ENCODE peak calls at places on chromosome 15, in seven cellular contexts. F is esophagus squamous epithelium, T is HCT116, J is A549, Y is IMR-90, S is ovary, D is HepG2. G is an unnamed sample. For H3K4me1, the result is how much of the 10 kb centered on the place peaks cover.

GRCh38 chr15:65087411-65087810 is 10.9 kb downstream of the KBTBD13 start:
- DNase-seq in F (no peak), T (no peak), J (no peak), Y (no peak), S (no peak), D (no peak), G (no peak)

GRCh38 chr15:90960316-90961091 is 5.8 kb downstream of the RCCD1 start:
- DNase-seq in F (no peak), T (no peak), J (no peak), Y (no peak), S (no peak), D (no peak), G (no peak)

GRCh38 chr15:76165951-76166350 is 106.2 kb downstream of the TMEM266 start:
- DNase-seq in F (no peak), T (no peak), J (no peak), Y (no peak), S (no peak), D (no peak), G (no peak)

GRCh38 chr15:101410612-101411011 is 78.9 kb downstream of the PCSK6 start:
- DNase-seq in F (no peak), T (no peak), J (no peak), Y (no peak), S (no peak), D (no peak), G (peak)

GRCh38 chr15:71792521-71792920 is 17.8 kb upstream of the NR2E3 start:
- DNase-seq in F (no peak), T (no peak), J (peak), Y (peak), S (no peak), D (no peak), G (no peak)

GRCh38 chr15:43859546-43859945 is 32.7 kb downstream of the WDR76 start:
- DNase-seq in F (no peak), T (no peak), J (no peak), Y (no peak), S (no peak), D (no peak), G (no peak)

GRCh38 chr15:83365370-83365938 is 81.0 kb upstream of the BNC1 start:
- DNase-seq in F (no peak), T (peak), J (peak), Y (peak), S (no peak), D (no peak), G (no peak)

GRCh38 chr15:35698331-35698730 is 152.4 kb upstream of the DPH6 start:
- DNase-seq in F (no peak), T (no peak), J (no peak), Y (no peak), S (no peak), D (no peak), G (no peak)

GRCh38 chr15:60580650-60581415 is 101.9 kb upstream of the ICE2 start:
- DNase-seq in F (no peak), T (no peak), J (no peak), Y (no peak), S (no peak), D (peak), G (no peak)

GRCh38 chr15:23472678-23473077 is 25.6 kb upstream of the GOLGA6L2 start:
- DNase-seq in F (no peak), T (no peak), J (peak), Y (no peak), S (no peak), D (no peak), G (no peak)

GRCh38 chr15:23472033-23472432 is 25.0 kb upstream of the GOLGA6L2 start:
- DNase-seq in F (no peak), T (no peak), J (no peak), Y (no peak), S (no peak), D (no peak), G (no peak)

DNA sequence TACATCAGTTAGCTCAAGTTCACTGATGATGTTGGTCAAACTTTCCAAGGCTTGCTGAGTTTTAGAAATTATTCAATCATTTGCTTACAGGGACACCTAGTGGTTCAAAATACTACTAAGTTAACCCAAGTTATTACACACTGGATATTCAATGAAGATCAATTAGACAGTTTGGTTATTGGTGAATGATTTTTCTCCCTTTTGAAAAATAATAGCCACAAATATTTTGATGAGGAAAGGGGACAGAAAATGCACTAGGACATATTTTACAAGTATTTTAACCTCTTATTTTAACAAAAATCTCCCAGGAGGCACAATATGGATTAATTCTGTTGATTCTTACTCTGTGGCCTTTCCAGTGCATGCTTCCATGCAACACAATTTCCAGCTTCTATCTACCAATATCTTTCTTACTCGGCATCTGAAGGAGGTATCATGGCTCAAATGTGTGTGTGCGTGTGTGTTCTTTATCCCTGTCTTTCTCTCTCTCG is 20.1 kb upstream of the GOLGA6L2 start:
- DNase-seq in F (no peak), T (peak), J (peak), Y (peak), S (no peak), D (peak), G (no peak)
- TF ChIP-seq CTCF in F (no peak), T (peak), J (peak), Y (peak), S (no peak), D (peak), G (no peak)

DNA sequence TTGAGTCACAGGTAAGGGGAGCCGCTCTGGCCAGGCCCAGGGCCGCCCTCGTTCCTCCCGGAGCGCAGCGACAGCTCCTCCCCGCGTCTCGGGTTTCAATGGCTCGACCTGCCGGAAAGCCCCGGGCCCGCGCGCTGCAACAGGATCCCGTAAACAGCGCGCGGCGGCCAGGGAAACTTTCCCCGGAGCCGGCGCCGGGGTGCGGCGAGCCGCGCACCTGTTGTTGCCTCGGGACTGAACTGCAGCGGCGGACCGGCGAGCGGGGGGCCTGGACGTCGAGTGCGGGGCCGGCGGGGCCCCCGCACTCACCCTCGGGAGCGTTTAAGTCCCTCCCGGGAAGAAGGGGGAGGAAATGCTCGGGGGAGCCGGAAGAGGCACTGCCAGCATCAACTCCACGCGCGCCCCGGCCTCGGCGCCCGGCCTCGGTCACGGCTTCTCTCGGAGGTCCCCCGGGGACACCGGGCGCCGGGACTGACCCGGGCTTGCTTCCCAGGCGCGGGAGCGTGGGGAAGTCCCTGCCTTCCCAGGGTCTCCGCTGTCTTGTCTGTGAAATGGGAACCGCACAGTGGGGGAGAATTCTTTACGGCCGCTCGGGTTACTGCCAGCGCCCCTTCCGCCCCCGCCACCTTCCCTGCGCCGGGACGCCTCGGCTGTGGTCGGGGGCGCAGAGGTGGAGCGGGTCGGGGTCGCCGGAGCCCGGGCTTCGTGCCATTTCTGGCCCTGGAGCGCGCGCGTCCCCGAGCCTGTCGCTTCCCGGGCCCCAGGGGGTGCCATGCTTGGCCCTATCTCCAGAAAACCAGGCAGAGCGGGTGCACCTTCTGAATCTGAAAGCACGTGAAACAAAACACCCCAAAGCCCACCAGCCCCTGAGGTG is 7.4 kb upstream of the PGPEP1L start:
- DNase-seq in F (no peak), T (peak), J (peak), Y (peak), S (peak), D (peak), G (peak)
- TF ChIP-seq POLR2A in F (no peak), T (no peak), J (no peak), Y (no peak), S (no peak), D (no peak), G (no peak)

GRCh38 chr15:52114656-52115055 is 2.1 kb upstream of the BCL2L10 start:
- DNase-seq in F (no peak), T (no peak), J (no peak), Y (no peak), S (no peak), D (no peak), G (no peak)

GRCh38 chr15:52114256-52114655 is 1.7 kb upstream of the BCL2L10 start:
- DNase-seq in F (no peak), T (no peak), J (no peak), Y (no peak), S (no peak), D (no peak), G (no peak)

GRCh38 chr15:52112203-52112750 is 298 bp downstream of the BCL2L10 start:
- DNase-seq in F (no peak), T (no peak), J (no peak), Y (no peak), S (no peak), D (no peak), G (peak)

GRCh38 chr15:52113708-52114107 is 1.1 kb upstream of the BCL2L10 start:
- DNase-seq in F (no peak), T (no peak), J (peak), Y (no peak), S (no peak), D (no peak), G (no peak)

DNA sequence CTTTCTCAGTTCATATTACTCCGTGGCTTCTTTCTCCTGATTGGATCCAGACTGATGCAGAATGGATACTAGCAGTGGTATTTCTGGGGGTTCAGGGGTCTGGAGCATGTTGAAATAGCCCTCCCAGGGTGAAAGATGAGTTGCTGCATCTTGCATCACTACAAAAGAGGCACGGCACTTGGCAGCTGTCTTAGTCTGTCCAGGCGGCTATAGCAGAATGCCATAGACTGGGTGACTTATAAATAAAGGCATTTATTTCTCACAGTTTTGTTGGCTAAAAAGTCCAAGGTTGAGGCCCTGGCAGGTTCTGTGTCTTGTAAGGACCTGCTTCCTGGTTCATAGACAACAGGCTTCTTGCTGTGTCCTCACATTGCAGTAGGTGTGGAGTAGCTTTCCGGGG is 671 bp upstream of the BCL2L10 start:
- DNase-seq in F (no peak), T (no peak), J (no peak), Y (no peak), S (no peak), D (no peak), G (no peak)
- H3K4me1 ChIP-seq in F (under half), T (under half), J (under half), Y (under half), S (under half), D (half or more), G (under half)

GRCh38 chr15:40137011-40137906 is 23.6 kb upstream of the BUB1B start:
- DNase-seq in F (no peak), T (no peak), J (no peak), Y (no peak), S (no peak), D (no peak), G (no peak)
- TF ChIP-seq CTCF in F (no peak), T (no peak), J (no peak), Y (no peak), S (no peak), D (no peak), G (no peak)

GRCh38 chr15:31323627-31324026 is 3.0 kb upstream of the KLF13 start:
- DNase-seq in F (no peak), T (no peak), J (no peak), Y (no peak), S (no peak), D (no peak), G (no peak)
- TF ChIP-seq POLR2A in F (no peak), T (no peak), J (no peak), Y (no peak), S (no peak), D (no peak), G (no peak)

DNA sequence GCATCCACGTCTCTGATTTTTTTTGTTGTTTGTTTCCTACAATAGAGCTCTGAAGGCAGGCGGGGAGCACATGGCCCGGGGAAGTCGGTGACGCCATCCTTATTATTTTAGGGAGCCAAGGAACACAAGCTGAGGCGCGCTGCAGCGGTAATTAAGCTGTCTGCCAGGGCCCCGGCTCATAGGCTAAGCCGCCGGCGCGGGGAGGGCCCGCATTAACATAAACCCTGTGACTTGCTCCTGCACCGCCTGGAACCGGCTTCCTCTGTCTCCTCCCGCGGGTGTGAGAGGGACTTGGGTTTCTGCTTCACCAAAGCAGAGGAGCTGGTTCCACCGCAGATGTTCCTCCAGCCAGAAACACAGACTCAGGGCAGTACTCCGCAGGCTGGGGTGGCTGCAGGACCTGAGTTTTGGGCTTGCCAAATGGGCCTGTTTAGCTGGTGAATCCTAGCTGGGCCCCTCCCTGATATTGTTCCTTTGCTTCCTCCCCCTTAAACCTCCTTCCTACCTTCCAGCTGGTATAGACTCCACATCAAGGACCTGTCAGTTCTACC is 25.3 kb downstream of the ANP32A start:
- DNase-seq in F (peak), T (no peak), J (no peak), Y (peak), S (peak), D (no peak), G (peak)
- H3K4me1 ChIP-seq in F (half or more), T (under half), J (under half), Y (under half), S (under half), D (half or more), G (half or more)

DNA sequence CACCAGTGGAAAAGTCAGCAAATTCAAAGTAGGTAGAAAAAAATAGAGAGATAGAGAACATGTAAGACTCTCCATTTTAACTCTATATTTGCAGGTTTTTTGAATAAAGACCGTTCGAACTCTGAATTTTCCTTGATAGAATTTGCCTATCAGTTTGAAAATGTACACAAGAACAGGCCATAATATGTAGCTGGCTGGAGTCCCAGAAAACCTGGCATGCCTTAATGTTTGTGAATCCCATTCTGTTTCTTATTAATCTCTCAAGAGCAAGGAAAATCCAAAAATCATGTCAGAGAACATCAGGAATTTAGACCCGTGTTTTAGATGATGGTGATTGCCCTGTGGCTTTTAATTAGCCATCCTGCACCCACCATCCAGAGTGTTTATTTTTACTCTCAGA is 7.2 kb upstream of the CFAP161 start:
- DNase-seq in F (no peak), T (no peak), J (no peak), Y (peak), S (no peak), D (no peak), G (peak)
- TF ChIP-seq CTCF in F (no peak), T (no peak), J (no peak), Y (no peak), S (no peak), D (no peak), G (no peak)

G was measured in stomach.